ENCODE peak calls at places on chromosomes 5 and 9, in seven cellular contexts. Z is IMR-90, S is mesendoderm, D is H9, Q is neuronal stem cell, N is mesenchymal stem cell, P is H1. O is an unnamed sample.

GRCh38 chr9:117887941-117888340 is 183.7 kb downstream of the TLR4 start:
- DNase-seq in Z (no peak), S (no peak), D (no peak), Q (no peak), N (no peak), P (no peak), O (no peak)

GRCh38 chr5:150651924-150652688 is 8.9 kb upstream of the MYOZ3 start:
- DNase-seq in Z (no peak), S (no peak), D (no peak), Q (no peak), N (no peak), P (no peak), O (no peak)

GRCh38 chr5:75199946-75200345 is 36.7 kb downstream of the ANKRD31 start:
- DNase-seq in Z (no peak), S (peak), D (no peak), Q (no peak), N (no peak), P (no peak), O (no peak)

GRCh38 chr9:137171149-137172063 is at the start of gene TMEM210:
- DNase-seq in Z (no peak), S (no peak), D (no peak), Q (no peak), N (no peak), P (no peak), O (no peak)

GRCh38 chr9:7549261-7549660 is 250.3 kb downstream of the DMAC1 start:
- DNase-seq in Z (no peak), S (peak), D (peak), Q (no peak), N (peak), P (no peak), O (no peak)

GRCh38 chr5:168314735-168315411 is 23.4 kb downstream of the WWC1 start:
- DNase-seq in Z (peak), S (peak), D (peak), Q (no peak), N (peak), P (no peak), O (peak)

GRCh38 chr9:93976973-93977372 is 21.8 kb upstream of the BARX1 start:
- DNase-seq in Z (no peak), S (peak), D (no peak), Q (no peak), N (no peak), P (no peak), O (no peak)

GRCh38 chr5:159469496-159470370 is 139.4 kb upstream of the IL12B start:
- DNase-seq in Z (no peak), S (no peak), D (no peak), Q (no peak), N (no peak), P (no peak), O (no peak)

GRCh38 chr5:96657068-96657467 is 5.1 kb upstream of the CAST start:
- DNase-seq in Z (peak), S (no peak), D (no peak), Q (no peak), N (peak), P (no peak), O (peak)

GRCh38 chr9:121885345-121885901 is 207.7 kb downstream of the TTLL11 start:
- DNase-seq in Z (peak), S (no peak), D (no peak), Q (no peak), N (peak), P (no peak), O (no peak)

GRCh38 chr5:135478938-135479337 is 26.8 kb upstream of the TIFAB start:
- DNase-seq in Z (no peak), S (peak), D (no peak), Q (no peak), N (no peak), P (no peak), O (no peak)

GRCh38 chr9:128153947-128154695 is 4.9 kb downstream of the LCN2 start:
- DNase-seq in Z (no peak), S (no peak), D (no peak), Q (no peak), N (no peak), P (no peak), O (no peak)

GRCh38 chr9:35211854-35212253 is 50.0 kb downstream of the UNC13B start:
- DNase-seq in Z (no peak), S (no peak), D (no peak), Q (no peak), N (no peak), P (no peak), O (no peak)

GRCh38 chr9:40927851-40928802 is 200.4 kb downstream of the FOXD4L6 start:
- DNase-seq in Z (no peak), S (no peak), D (no peak), Q (no peak), N (no peak), P (no peak), O (no peak)

GRCh38 chr9:83471223-83471622 is 67.0 kb downstream of the FRMD3 start:
- DNase-seq in Z (no peak), S (no peak), D (no peak), Q (no peak), N (no peak), P (no peak), O (no peak)

GRCh38 chr9:37911271-37911681 is 7.3 kb upstream of the SLC25A51 start:
- DNase-seq in Z (peak), S (no peak), D (no peak), Q (no peak), N (no peak), P (no peak), O (no peak)

GRCh38 chr9:116267021-116267420 is 113.4 kb downstream of the PAPPA start:
- DNase-seq in Z (peak), S (no peak), D (no peak), Q (no peak), N (peak), P (no peak), O (peak)

GRCh38 chr9:72856985-72857631 is 95.7 kb downstream of the ALDH1A1 start:
- DNase-seq in Z (peak), S (peak), D (no peak), Q (peak), N (peak), P (no peak), O (peak)

GRCh38 chr9:78026416-78026815 is 5.2 kb downstream of the GNAQ start:
- DNase-seq in Z (no peak), S (peak), D (no peak), Q (no peak), N (peak), P (no peak), O (no peak)

GRCh38 chr9:5864446-5864845 is 26.2 kb upstream of the MLANA start:
- DNase-seq in Z (no peak), S (no peak), D (no peak), Q (no peak), N (no peak), P (no peak), O (no peak)

GRCh38 chr5:154937186-154937717 is 759 bp downstream of the GEMIN5 start:
- DNase-seq in Z (peak), S (no peak), D (no peak), Q (peak), N (peak), P (no peak), O (no peak)

GRCh38 chr9:112348257-112348992 is 15.0 kb upstream of the PTBP3 start:
- DNase-seq in Z (peak), S (no peak), D (peak), Q (no peak), N (no peak), P (no peak), O (peak)

GRCh38 chr5:9498541-9499497 is 47.1 kb downstream of the SEMA5A start:
- DNase-seq in Z (peak), S (peak), D (peak), Q (peak), N (peak), P (no peak), O (peak)

GRCh38 chr5:174058433-174059122 is 13.1 kb downstream of the NSG2 start:
- DNase-seq in Z (no peak), S (no peak), D (no peak), Q (no peak), N (no peak), P (no peak), O (no peak)

GRCh38 chr9:38160613-38161215 is 91.7 kb upstream of the SHB start:
- DNase-seq in Z (peak), S (peak), D (peak), Q (peak), N (peak), P (no peak), O (peak)

GRCh38 chr9:69200071-69200470 is 26.0 kb downstream of the TJP2 start:
- DNase-seq in Z (peak), S (peak), D (no peak), Q (no peak), N (peak), P (no peak), O (no peak)

GRCh38 chr5:128052764-128053163 is 30.8 kb upstream of the SLC12A2 start:
- DNase-seq in Z (peak), S (no peak), D (no peak), Q (no peak), N (no peak), P (no peak), O (no peak)

GRCh38 chr5:55671975-55672374 is 40.1 kb downstream of the SLC38A9 start:
- DNase-seq in Z (no peak), S (no peak), D (no peak), Q (no peak), N (no peak), P (no peak), O (no peak)

GRCh38 chr5:137734962-137735530 is 843 bp downstream of the KLHL3 start:
- DNase-seq in Z (peak), S (peak), D (peak), Q (no peak), N (peak), P (no peak), O (no peak)

GRCh38 chr9:76651114-76651697 is 113.0 kb upstream of the PCA3 start:
- DNase-seq in Z (no peak), S (no peak), D (no peak), Q (no peak), N (peak), P (no peak), O (no peak)

GRCh38 chr5:88288798-88289197 is 20.2 kb upstream of the TMEM161B start:
- DNase-seq in Z (no peak), S (no peak), D (no peak), Q (no peak), N (no peak), P (no peak), O (no peak)

GRCh38 chr5:65651144-65651543 is 26.3 kb downstream of the SHLD3 start:
- DNase-seq in Z (no peak), S (no peak), D (no peak), Q (no peak), N (no peak), P (no peak), O (no peak)

GRCh38 chr9:89603629-89604462 is 966 bp upstream of the GADD45G start:
- DNase-seq in Z (peak), S (peak), D (peak), Q (peak), N (peak), P (peak), O (no peak)

GRCh38 chr9:90698874-90699440 is 56.3 kb upstream of the DIRAS2 start:
- DNase-seq in Z (no peak), S (no peak), D (no peak), Q (no peak), N (no peak), P (no peak), O (peak)

GRCh38 chr9:1978941-1979340 is 36.2 kb upstream of the SMARCA2 start:
- DNase-seq in Z (peak), S (no peak), D (no peak), Q (no peak), N (no peak), P (no peak), O (peak)

GRCh38 chr9:37390759-37391158 is 31.7 kb upstream of the GRHPR start:
- DNase-seq in Z (no peak), S (peak), D (peak), Q (no peak), N (peak), P (peak), O (peak)

GRCh38 chr5:150082364-150082763 is 4.0 kb downstream of the CSF1R start:
- DNase-seq in Z (no peak), S (no peak), D (no peak), Q (no peak), N (no peak), P (no peak), O (no peak)

DNA sequence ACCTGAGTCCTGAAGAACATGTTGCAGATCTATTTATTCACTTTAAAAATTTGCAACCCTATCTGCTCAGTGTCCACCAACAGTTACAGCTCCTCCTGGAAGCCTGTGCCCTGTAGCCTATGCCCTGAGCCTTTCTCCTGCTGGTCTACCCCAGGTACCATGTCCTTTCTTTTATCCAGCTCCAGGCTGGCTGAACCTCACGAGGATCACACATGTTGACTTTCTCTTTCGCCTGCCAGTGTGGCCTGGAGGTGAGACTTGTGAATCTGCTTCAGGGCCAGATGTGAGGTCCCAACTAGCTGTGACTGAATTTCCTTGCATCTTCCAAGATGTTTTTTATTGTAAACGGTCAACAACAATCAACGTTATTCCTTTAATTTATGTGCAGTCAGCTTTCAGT is 70.7 kb downstream of the GDNF start:
- DNase-seq in Z (no peak), S (no peak), D (no peak), Q (no peak), N (no peak), P (no peak), O (no peak)
- H2BK120ac ChIP-seq in Z (peak), S (no peak), D (no peak), Q (no peak), N (no peak), P (no peak), O (peak)

GRCh38 chr5:74131256-74131655 is 505.3 kb downstream of the ARHGEF28 start:
- DNase-seq in Z (no peak), S (no peak), D (no peak), Q (no peak), N (no peak), P (no peak), O (no peak)

GRCh38 chr5:74124826-74125225 is 498.8 kb downstream of the ARHGEF28 start:
- DNase-seq in Z (peak), S (peak), D (no peak), Q (no peak), N (peak), P (no peak), O (no peak)

GRCh38 chr5:74126294-74126693 is 500.3 kb downstream of the ARHGEF28 start:
- DNase-seq in Z (no peak), S (no peak), D (no peak), Q (no peak), N (no peak), P (no peak), O (no peak)

GRCh38 chr5:74130141-74130897 is 504.3 kb downstream of the ARHGEF28 start:
- DNase-seq in Z (no peak), S (peak), D (no peak), Q (no peak), N (no peak), P (no peak), O (no peak)

DNA sequence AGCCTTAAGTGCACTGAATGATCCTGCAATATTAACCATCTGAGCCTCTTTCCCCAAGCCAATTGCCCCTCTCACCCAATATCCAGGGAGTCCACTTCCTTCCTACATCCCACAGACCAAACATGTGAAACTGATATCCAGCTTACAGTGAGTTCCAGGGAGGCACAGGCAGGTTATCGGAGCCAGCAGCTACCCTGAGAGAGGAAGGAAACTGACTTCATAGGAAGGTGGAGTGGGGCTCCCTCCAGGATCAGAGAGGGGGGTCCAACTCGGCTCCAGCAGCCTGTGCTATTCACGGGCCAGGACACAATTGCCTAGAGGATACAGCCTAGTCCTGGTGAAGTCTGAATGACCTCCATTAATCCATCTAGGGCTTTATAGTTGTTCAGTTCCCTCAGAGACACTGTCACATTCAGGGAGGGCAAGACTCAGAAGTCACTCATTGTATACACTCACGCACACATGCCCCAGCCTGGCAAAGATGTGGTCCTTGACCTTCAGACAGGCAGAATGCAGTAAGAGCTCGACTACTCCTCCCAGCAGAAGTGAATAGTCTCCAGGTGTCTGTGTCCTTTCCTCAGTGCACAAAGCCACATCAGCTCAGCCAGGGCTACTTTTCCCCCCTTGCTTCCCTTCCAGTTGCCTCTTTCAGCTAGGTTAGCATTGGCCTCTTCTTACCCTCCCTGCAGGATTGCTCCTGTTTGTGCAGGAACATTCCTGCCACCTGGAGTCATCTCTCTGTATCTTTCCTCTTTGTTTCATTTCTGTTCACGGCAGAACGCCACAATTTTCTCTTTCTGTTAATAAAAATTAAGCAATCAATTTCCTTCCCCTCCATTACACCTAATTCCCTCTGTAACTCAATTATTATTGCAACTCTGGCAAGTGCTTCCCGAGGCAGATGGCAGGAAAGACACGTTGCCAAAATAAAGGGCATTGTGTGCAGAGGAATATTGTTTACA is 501.7 kb downstream of the ARHGEF28 start:
- DNase-seq in Z (peak), S (peak), D (no peak), Q (no peak), N (no peak), P (no peak), O (peak)
- H4K8ac ChIP-seq in Z (no peak), S (no peak), D (no peak), Q (no peak), N (no peak), P (no peak), O (peak)

DNA sequence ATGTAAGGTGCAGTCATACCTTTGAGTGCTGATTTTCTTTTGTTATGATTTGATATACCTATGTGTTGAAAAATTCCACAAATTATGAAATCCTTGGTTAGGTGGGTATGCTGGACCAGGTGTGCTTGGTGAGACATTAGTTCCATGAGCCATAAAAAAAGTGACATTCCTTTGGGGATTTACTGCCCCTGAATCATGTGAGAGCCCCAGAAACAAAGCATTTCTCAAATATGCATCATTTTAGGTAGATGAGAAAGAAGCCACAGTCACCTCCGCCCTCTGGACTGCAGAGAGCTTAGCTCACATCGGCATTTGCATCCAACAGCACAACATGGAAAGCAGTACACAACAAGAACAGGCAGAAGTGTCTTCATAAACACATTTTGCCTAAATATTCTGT is 55.3 kb downstream of the DAP start:
- DNase-seq in Z (peak), S (no peak), D (no peak), Q (no peak), N (no peak), P (no peak), O (peak)
- H3K9ac ChIP-seq in Z (no peak), S (no peak), D (no peak), Q (no peak), N (no peak), P (no peak), O (no peak)

GRCh38 chr5:92106808-92107207 is 723.7 kb upstream of the ARRDC3 start:
- DNase-seq in Z (no peak), S (no peak), D (no peak), Q (no peak), N (no peak), P (no peak), O (no peak)
- H2BK120ac ChIP-seq in Z (no peak), S (no peak), D (no peak), Q (no peak), N (no peak), P (no peak), O (no peak)

GRCh38 chr5:14503681-14504331 is 77.8 kb upstream of the OTULINL start:
- DNase-seq in Z (no peak), S (no peak), D (no peak), Q (no peak), N (no peak), P (no peak), O (no peak)
- H4K8ac ChIP-seq in Z (no peak), S (no peak), D (no peak), Q (no peak), N (no peak), P (no peak), O (no peak)

GRCh38 chr9:126198854-126199253 is 127.8 kb upstream of the MVB12B start:
- DNase-seq in Z (no peak), S (no peak), D (no peak), Q (no peak), N (no peak), P (no peak), O (no peak)
- H3K9ac ChIP-seq in Z (no peak), S (no peak), D (no peak), Q (no peak), N (no peak), P (no peak), O (no peak)

GRCh38 chr9:113898151-113898550 is 22.0 kb downstream of the ZNF618 start:
- DNase-seq in Z (no peak), S (no peak), D (no peak), Q (no peak), N (no peak), P (no peak), O (no peak)
- H2BK120ac ChIP-seq in Z (no peak), S (no peak), D (no peak), Q (no peak), N (no peak), P (no peak), O (no peak)

DNA sequence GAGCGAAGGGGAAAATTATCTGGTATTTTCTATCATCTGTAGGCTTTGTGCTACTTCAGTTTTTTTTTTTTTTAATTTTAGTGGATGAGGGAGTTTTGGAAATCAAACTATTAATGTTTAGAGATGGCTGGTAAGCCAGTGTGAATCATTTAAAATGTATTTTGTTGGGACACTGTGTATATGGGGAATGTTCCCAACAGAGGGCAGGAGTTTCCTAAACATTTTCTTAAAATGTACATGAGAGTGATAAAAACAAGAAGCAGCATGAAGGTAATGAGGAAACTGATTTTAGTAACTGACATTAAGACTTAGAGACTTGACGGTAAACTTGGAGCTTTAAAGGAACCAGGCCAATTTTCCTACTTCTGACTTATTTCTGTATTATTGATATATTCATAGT is 68.2 kb upstream of the ITGA2 start:
- DNase-seq in Z (peak), S (no peak), D (no peak), Q (no peak), N (no peak), P (no peak), O (peak)
- H4K8ac ChIP-seq in Z (no peak), S (no peak), D (no peak), Q (no peak), N (no peak), P (no peak), O (no peak)

O was measured in trophoblast cell.